ENCODE peak calls at places on chromosomes 4 and X, in six cellular contexts. One of them, this sample, is unnamed. For H3K4me1, the result is how much of the 10 kb centered on the place peaks cover.

GRCh38 chr4:8911311-8912088 is 39.9 kb upstream of the HMX1 start:
- DNase-seq in neural progenitor cell: no peak
- DNase-seq in MM.1S: no peak
- DNase-seq in hepatocyte: peak
- DNase-seq in GM23248: peak
- DNase-seq in PC-3: no peak
- DNase-seq in this sample: no peak

GRCh38 chr4:36363024-36363423 is 81.6 kb downstream of the DTHD1 start:
- DNase-seq in neural progenitor cell: no peak
- DNase-seq in MM.1S: no peak
- DNase-seq in hepatocyte: no peak
- DNase-seq in GM23248: no peak
- DNase-seq in PC-3: peak
- DNase-seq in this sample: no peak

GRCh38 chr4:55611358-55612059 is 19.5 kb upstream of the PDCL2 start:
- DNase-seq in neural progenitor cell: no peak
- DNase-seq in MM.1S: no peak
- DNase-seq in hepatocyte: no peak
- DNase-seq in GM23248: no peak
- DNase-seq in PC-3: peak
- DNase-seq in this sample: no peak

GRCh38 chrX:110985470-110985869 is 110.5 kb upstream of the PAK3 start:
- DNase-seq in neural progenitor cell: no peak
- DNase-seq in MM.1S: no peak
- DNase-seq in hepatocyte: no peak
- DNase-seq in GM23248: no peak
- DNase-seq in PC-3: peak
- DNase-seq in this sample: no peak

GRCh38 chrX:118566359-118566758 is 70.7 kb downstream of the DOCK11 start:
- DNase-seq in neural progenitor cell: no peak
- DNase-seq in MM.1S: no peak
- DNase-seq in hepatocyte: no peak
- DNase-seq in GM23248: peak
- DNase-seq in PC-3: peak
- DNase-seq in this sample: no peak

GRCh38 chr4:5912614-5913019 is 19.7 kb upstream of the CRMP1 start:
- DNase-seq in neural progenitor cell: no peak
- DNase-seq in MM.1S: no peak
- DNase-seq in hepatocyte: no peak
- DNase-seq in GM23248: no peak
- DNase-seq in PC-3: no peak
- DNase-seq in this sample: peak

GRCh38 chr4:125988464-125988863 is 673.7 kb downstream of the FAT4 start:
- DNase-seq in neural progenitor cell: no peak
- DNase-seq in MM.1S: no peak
- DNase-seq in hepatocyte: no peak
- DNase-seq in GM23248: no peak
- DNase-seq in PC-3: no peak
- DNase-seq in this sample: no peak

GRCh38 chrX:47172971-47173792 is 20.4 kb upstream of the UBA1 start:
- DNase-seq in neural progenitor cell: no peak
- DNase-seq in MM.1S: no peak
- DNase-seq in hepatocyte: no peak
- DNase-seq in GM23248: no peak
- DNase-seq in PC-3: no peak
- DNase-seq in this sample: no peak

GRCh38 chr4:113979157-113979972 is at the start of gene ARSJ:
- DNase-seq in neural progenitor cell: peak
- DNase-seq in MM.1S: no peak
- DNase-seq in hepatocyte: peak
- DNase-seq in GM23248: peak
- DNase-seq in PC-3: peak
- DNase-seq in this sample: peak

GRCh38 chr4:151231915-151232595 is 44.9 kb upstream of the PRSS48 start:
- DNase-seq in neural progenitor cell: no peak
- DNase-seq in MM.1S: no peak
- DNase-seq in hepatocyte: no peak
- DNase-seq in GM23248: no peak
- DNase-seq in PC-3: no peak
- DNase-seq in this sample: no peak

GRCh38 chrX:153522259-153522658 is 4.8 kb downstream of the ATP2B3 start:
- DNase-seq in neural progenitor cell: no peak
- DNase-seq in MM.1S: no peak
- DNase-seq in hepatocyte: no peak
- DNase-seq in GM23248: no peak
- DNase-seq in PC-3: no peak
- DNase-seq in this sample: peak

GRCh38 chrX:140572724-140573123 is 67.9 kb upstream of the SOX3 start:
- DNase-seq in neural progenitor cell: peak
- DNase-seq in MM.1S: peak
- DNase-seq in hepatocyte: peak
- DNase-seq in GM23248: peak
- DNase-seq in PC-3: peak
- DNase-seq in this sample: peak

GRCh38 chr4:30950737-30951136 is 230.6 kb downstream of the PCDH7 start:
- DNase-seq in neural progenitor cell: no peak
- DNase-seq in MM.1S: no peak
- DNase-seq in hepatocyte: peak
- DNase-seq in GM23248: no peak
- DNase-seq in PC-3: peak
- DNase-seq in this sample: no peak

GRCh38 chrX:112820364-112821308 is 20.0 kb downstream of the AMOT start:
- DNase-seq in neural progenitor cell: no peak
- DNase-seq in MM.1S: no peak
- DNase-seq in hepatocyte: peak
- DNase-seq in GM23248: peak
- DNase-seq in PC-3: no peak
- DNase-seq in this sample: no peak

GRCh38 chrX:33336783-33337182 is 125.4 kb upstream of the DMD start:
- DNase-seq in neural progenitor cell: peak
- DNase-seq in MM.1S: no peak
- DNase-seq in hepatocyte: peak
- DNase-seq in GM23248: peak
- DNase-seq in PC-3: peak
- DNase-seq in this sample: peak

GRCh38 chrX:41722816-41723215 is 1.2 kb upstream of the GPR82 start:
- DNase-seq in neural progenitor cell: no peak
- DNase-seq in MM.1S: no peak
- DNase-seq in hepatocyte: no peak
- DNase-seq in GM23248: peak
- DNase-seq in PC-3: no peak
- DNase-seq in this sample: no peak

GRCh38 chr4:8291036-8291682 is 21.6 kb downstream of the HTRA3 start:
- DNase-seq in neural progenitor cell: no peak
- DNase-seq in MM.1S: no peak
- DNase-seq in hepatocyte: no peak
- DNase-seq in GM23248: no peak
- DNase-seq in PC-3: no peak
- DNase-seq in this sample: no peak

GRCh38 chrX:15694968-15695451 is 30.4 kb upstream of the CLTRN start:
- DNase-seq in neural progenitor cell: no peak
- DNase-seq in MM.1S: no peak
- DNase-seq in hepatocyte: no peak
- DNase-seq in GM23248: no peak
- DNase-seq in PC-3: no peak
- DNase-seq in this sample: no peak

GRCh38 chrX:110403839-110404238 is 45.2 kb downstream of the RTL9 start:
- DNase-seq in neural progenitor cell: no peak
- DNase-seq in MM.1S: no peak
- DNase-seq in hepatocyte: no peak
- DNase-seq in GM23248: peak
- DNase-seq in PC-3: no peak
- DNase-seq in this sample: no peak

GRCh38 chr4:53450773-53451172 is 73.3 kb downstream of the FIP1L1 start:
- DNase-seq in neural progenitor cell: no peak
- DNase-seq in MM.1S: no peak
- DNase-seq in hepatocyte: no peak
- DNase-seq in GM23248: peak
- DNase-seq in PC-3: no peak
- DNase-seq in this sample: peak

GRCh38 chr4:99715286-99715685 is 57.7 kb upstream of the C4orf54 start:
- DNase-seq in neural progenitor cell: no peak
- DNase-seq in MM.1S: no peak
- DNase-seq in hepatocyte: peak
- DNase-seq in GM23248: no peak
- DNase-seq in PC-3: peak
- DNase-seq in this sample: no peak

GRCh38 chr4:25457053-25457715 is 80.1 kb downstream of the ANAPC4 start:
- DNase-seq in neural progenitor cell: no peak
- DNase-seq in MM.1S: no peak
- DNase-seq in hepatocyte: no peak
- DNase-seq in GM23248: peak
- DNase-seq in PC-3: peak
- DNase-seq in this sample: no peak

GRCh38 chr4:38815879-38816782 is 11.5 kb upstream of the TLR1 start:
- DNase-seq in neural progenitor cell: no peak
- DNase-seq in MM.1S: peak
- DNase-seq in hepatocyte: no peak
- DNase-seq in GM23248: no peak
- DNase-seq in PC-3: no peak
- DNase-seq in this sample: no peak

GRCh38 chr4:106371166-106371565 is 2.6 kb upstream of the GIMD1 start:
- DNase-seq in neural progenitor cell: no peak
- DNase-seq in MM.1S: no peak
- DNase-seq in hepatocyte: no peak
- DNase-seq in GM23248: no peak
- DNase-seq in PC-3: no peak
- DNase-seq in this sample: no peak

GRCh38 chr4:1812720-1813119 is 19.6 kb downstream of the FGFR3 start:
- DNase-seq in neural progenitor cell: no peak
- DNase-seq in MM.1S: no peak
- DNase-seq in hepatocyte: no peak
- DNase-seq in GM23248: no peak
- DNase-seq in PC-3: no peak
- DNase-seq in this sample: no peak

GRCh38 chr4:54255881-54256280 is 26.8 kb downstream of the PDGFRA start:
- DNase-seq in neural progenitor cell: no peak
- DNase-seq in MM.1S: no peak
- DNase-seq in hepatocyte: no peak
- DNase-seq in GM23248: peak
- DNase-seq in PC-3: peak
- DNase-seq in this sample: no peak

GRCh38 chrX:77087529-77088169 is 359.5 kb upstream of the FGF16 start:
- DNase-seq in neural progenitor cell: no peak
- DNase-seq in MM.1S: no peak
- DNase-seq in hepatocyte: peak
- DNase-seq in GM23248: peak
- DNase-seq in PC-3: peak
- DNase-seq in this sample: no peak

GRCh38 chr4:85659626-85660213 is 184.8 kb downstream of the ARHGAP24 start:
- DNase-seq in neural progenitor cell: no peak
- DNase-seq in MM.1S: no peak
- DNase-seq in hepatocyte: no peak
- DNase-seq in GM23248: no peak
- DNase-seq in PC-3: no peak
- DNase-seq in this sample: no peak

GRCh38 chr4:85658766-85659439 is 184.0 kb downstream of the ARHGAP24 start:
- DNase-seq in neural progenitor cell: no peak
- DNase-seq in MM.1S: no peak
- DNase-seq in hepatocyte: no peak
- DNase-seq in GM23248: peak
- DNase-seq in PC-3: no peak
- DNase-seq in this sample: peak

GRCh38 chr4:85657143-85657542 is 182.2 kb downstream of the ARHGAP24 start:
- DNase-seq in neural progenitor cell: no peak
- DNase-seq in MM.1S: peak
- DNase-seq in hepatocyte: no peak
- DNase-seq in GM23248: no peak
- DNase-seq in PC-3: no peak
- DNase-seq in this sample: no peak
- TF ChIP-seq EZH2phosphoT487 in neural progenitor cell: no peak
- TF ChIP-seq EZH2phosphoT487 in MM.1S: no peak
- TF ChIP-seq EZH2phosphoT487 in hepatocyte: no peak
- TF ChIP-seq EZH2phosphoT487 in GM23248: no peak
- TF ChIP-seq EZH2phosphoT487 in PC-3: no peak
- TF ChIP-seq EZH2phosphoT487 in this sample: no peak

DNA sequence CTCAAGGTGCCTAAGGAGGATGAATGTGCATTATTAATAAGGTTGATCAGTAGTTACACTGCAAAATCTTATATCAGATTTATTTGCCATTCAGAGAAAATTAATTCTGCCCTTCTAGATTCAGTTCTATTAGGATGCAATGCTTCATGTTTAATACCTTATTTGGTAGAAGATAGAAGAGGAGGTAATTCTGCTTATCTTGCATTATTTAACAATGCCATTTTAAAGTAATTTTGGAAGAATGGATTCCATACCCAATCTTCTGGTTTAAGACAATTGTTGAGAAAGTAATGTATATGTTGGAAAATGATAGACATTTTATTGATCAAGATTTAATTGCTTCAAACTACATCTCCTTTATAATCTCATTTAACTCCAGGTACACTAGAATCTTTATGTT is 360.9 kb downstream of the ADGRL3 start:
- DNase-seq in neural progenitor cell: no peak
- DNase-seq in MM.1S: no peak
- DNase-seq in hepatocyte: no peak
- DNase-seq in GM23248: no peak
- DNase-seq in PC-3: no peak
- DNase-seq in this sample: no peak
- H3K4me1 ChIP-seq in neural progenitor cell: under half
- H3K4me1 ChIP-seq in MM.1S: under half
- H3K4me1 ChIP-seq in hepatocyte: under half
- H3K4me1 ChIP-seq in GM23248: under half
- H3K4me1 ChIP-seq in PC-3: under half
- H3K4me1 ChIP-seq in this sample: under half

DNA sequence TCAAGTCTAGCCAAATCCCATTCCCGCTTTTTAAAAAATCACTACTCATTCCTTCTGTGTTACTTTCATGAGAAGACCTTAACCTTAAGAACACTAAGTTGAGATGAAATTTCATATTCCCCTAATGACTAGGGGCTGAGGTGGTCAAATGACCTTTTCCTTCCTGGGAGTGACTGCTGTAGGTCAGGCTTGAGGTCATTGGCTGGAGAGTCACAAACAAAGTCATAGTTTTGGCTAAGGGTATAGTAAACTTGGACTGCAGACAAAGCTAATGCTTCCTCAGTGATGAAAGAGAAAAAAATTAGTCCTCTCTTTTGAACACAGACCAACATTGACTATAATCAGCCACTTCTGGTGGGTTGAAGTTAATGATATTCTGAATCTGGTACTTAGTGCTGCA is 16.0 kb upstream of the FGF2 start:
- DNase-seq in neural progenitor cell: no peak
- DNase-seq in MM.1S: no peak
- DNase-seq in hepatocyte: no peak
- DNase-seq in GM23248: peak
- DNase-seq in PC-3: no peak
- DNase-seq in this sample: no peak
- TF ChIP-seq EZH2phosphoT487 in neural progenitor cell: no peak
- TF ChIP-seq EZH2phosphoT487 in MM.1S: no peak
- TF ChIP-seq EZH2phosphoT487 in hepatocyte: no peak
- TF ChIP-seq EZH2phosphoT487 in GM23248: no peak
- TF ChIP-seq EZH2phosphoT487 in PC-3: no peak
- TF ChIP-seq EZH2phosphoT487 in this sample: no peak

DNA sequence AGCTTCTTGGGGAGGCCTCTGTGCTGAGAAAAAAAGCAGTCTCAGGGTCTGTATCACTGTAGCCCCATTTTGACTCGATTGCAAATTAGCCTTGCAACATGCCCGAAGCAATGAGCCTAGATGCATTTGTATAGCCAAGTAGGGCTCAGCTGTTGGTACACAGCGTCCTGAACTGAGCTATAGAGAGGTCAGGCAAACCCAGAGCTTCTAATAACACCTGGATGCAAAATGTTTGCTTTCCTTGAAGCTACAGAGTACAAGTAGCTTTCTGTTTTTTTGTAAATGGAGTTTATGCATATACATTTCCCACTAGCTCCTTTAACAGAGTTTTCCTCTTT is 87.8 kb downstream of the PLAC1 start:
- DNase-seq in neural progenitor cell: no peak
- DNase-seq in MM.1S: no peak
- DNase-seq in hepatocyte: no peak
- DNase-seq in GM23248: no peak
- DNase-seq in PC-3: no peak
- DNase-seq in this sample: no peak
- H3K4me1 ChIP-seq in neural progenitor cell: under half
- H3K4me1 ChIP-seq in MM.1S: under half
- H3K4me1 ChIP-seq in hepatocyte: under half
- H3K4me1 ChIP-seq in GM23248: under half
- H3K4me1 ChIP-seq in PC-3: half or more
- H3K4me1 ChIP-seq in this sample: under half

This sample was measured in GM23338.